ENCODE peak calls at places on chromosomes 2 and 18, in eight cellular contexts. One of them, this sample, is unnamed.

GRCh38 chr2:15943378-15943851 is 3.1 kb downstream of the MYCN start:
- DNase-seq in psoas muscle: peak; percentile 55
- DNase-seq in stomach: peak; percentile 47
- DNase-seq in GM12865: no peak
- DNase-seq in HCT116: no peak
- DNase-seq in uterus: no peak
- DNase-seq in SJSA1: peak; percentile 55
- DNase-seq in mucosa of descending colon: peak; percentile 50
- DNase-seq in this sample: no peak

GRCh38 chr2:229416116-229416694 is 145.1 kb upstream of the PID1 start:
- DNase-seq in mucosa of descending colon: peak; percentile 29
- DNase-seq in psoas muscle: peak; percentile 88
- DNase-seq in HCT116: no peak
- DNase-seq in stomach: peak; percentile 38
- DNase-seq in GM12865: no peak
- DNase-seq in SJSA1: no peak
- DNase-seq in uterus: peak; percentile 69
- DNase-seq in this sample: peak; percentile 91

GRCh38 chr18:24651472-24651871 is 191.0 kb downstream of the HRH4 start:
- DNase-seq in SJSA1: no peak
- DNase-seq in mucosa of descending colon: no peak
- DNase-seq in stomach: no peak
- DNase-seq in HCT116: no peak
- DNase-seq in psoas muscle: no peak
- DNase-seq in uterus: no peak
- DNase-seq in GM12865: no peak
- DNase-seq in this sample: no peak

GRCh38 chr2:191521608-191522208 is 156.2 kb upstream of the NABP1 start:
- DNase-seq in psoas muscle: no peak
- DNase-seq in GM12865: peak; percentile 7
- DNase-seq in uterus: no peak
- DNase-seq in HCT116: peak; percentile 26
- DNase-seq in SJSA1: no peak
- DNase-seq in stomach: no peak
- DNase-seq in mucosa of descending colon: no peak
- DNase-seq in this sample: no peak

GRCh38 chr2:48512071-48512470 is 17.9 kb upstream of the STON1 start:
- DNase-seq in uterus: no peak
- DNase-seq in psoas muscle: no peak
- DNase-seq in HCT116: no peak
- DNase-seq in stomach: no peak
- DNase-seq in SJSA1: no peak
- DNase-seq in mucosa of descending colon: no peak
- DNase-seq in GM12865: no peak
- DNase-seq in this sample: no peak

GRCh38 chr2:116737951-116738350 is 1076.5 kb upstream of the DDX18 start:
- DNase-seq in stomach: no peak
- DNase-seq in uterus: no peak
- DNase-seq in psoas muscle: no peak
- DNase-seq in mucosa of descending colon: no peak
- DNase-seq in HCT116: no peak
- DNase-seq in SJSA1: no peak
- DNase-seq in GM12865: no peak
- DNase-seq in this sample: no peak

GRCh38 chr2:145038041-145038525 is 518.2 kb upstream of the ZEB2 start:
- DNase-seq in SJSA1: no peak
- DNase-seq in GM12865: no peak
- DNase-seq in HCT116: no peak
- DNase-seq in stomach: no peak
- DNase-seq in psoas muscle: no peak
- DNase-seq in mucosa of descending colon: no peak
- DNase-seq in uterus: no peak
- DNase-seq in this sample: no peak

GRCh38 chr18:62763101-62763521 is 47.8 kb downstream of the PHLPP1 start:
- DNase-seq in stomach: no peak
- DNase-seq in mucosa of descending colon: no peak
- DNase-seq in uterus: no peak
- DNase-seq in HCT116: no peak
- DNase-seq in GM12865: peak; percentile 63
- DNase-seq in SJSA1: no peak
- DNase-seq in psoas muscle: no peak
- DNase-seq in this sample: no peak

GRCh38 chr2:174666786-174667369 is 69.3 kb upstream of the WIPF1 start:
- DNase-seq in HCT116: no peak
- DNase-seq in stomach: no peak
- DNase-seq in mucosa of descending colon: no peak
- DNase-seq in uterus: no peak
- DNase-seq in SJSA1: no peak
- DNase-seq in GM12865: no peak
- DNase-seq in psoas muscle: no peak
- DNase-seq in this sample: no peak

DNA sequence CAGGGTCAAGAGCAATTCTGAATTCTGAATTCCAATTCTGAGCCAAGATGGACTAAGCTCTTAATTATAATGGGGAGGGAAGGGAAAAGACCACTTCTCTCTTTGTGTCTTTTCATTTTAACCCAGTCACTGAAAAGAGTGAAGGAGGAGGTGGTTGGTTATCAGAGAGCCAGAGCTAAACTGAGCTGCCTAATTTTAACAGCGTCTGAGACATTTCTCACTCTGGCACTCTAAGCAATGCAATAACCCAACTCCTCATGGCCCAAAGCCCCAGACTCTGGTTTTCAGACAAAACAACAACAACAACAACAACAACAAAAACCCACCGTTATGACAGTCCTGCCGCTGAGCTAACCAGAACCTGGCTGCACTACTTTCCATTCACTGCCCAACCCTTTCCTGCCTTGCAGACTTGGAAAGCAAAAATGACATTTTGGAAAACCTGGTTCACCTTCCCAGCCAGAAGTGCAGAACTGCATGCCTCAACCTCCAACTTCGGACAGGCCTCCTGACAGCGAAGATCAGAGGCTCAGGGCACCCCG is 1.0 kb downstream of the CHST10 start:
- DNase-seq in SJSA1: no peak
- DNase-seq in GM12865: peak; percentile 5
- DNase-seq in uterus: no peak
- DNase-seq in mucosa of descending colon: no peak
- DNase-seq in psoas muscle: no peak
- DNase-seq in HCT116: no peak
- DNase-seq in stomach: no peak
- DNase-seq in this sample: no peak
- H3K4me3 ChIP-seq in SJSA1: peak overlapping the region; percentile 90
- H3K4me3 ChIP-seq in GM12865: peak overlapping the region; percentile 86
- H3K4me3 ChIP-seq in uterus: peak overlapping the region; percentile 74
- H3K4me3 ChIP-seq in mucosa of descending colon: peak overlapping the region; percentile 21
- H3K4me3 ChIP-seq in psoas muscle: peak overlapping the region; percentile 80
- H3K4me3 ChIP-seq in HCT116: no peak overlapping the region
- H3K4me3 ChIP-seq in stomach: peak overlapping the region; percentile 79
- H3K4me3 ChIP-seq in this sample: peak overlapping the region; percentile 87

GRCh38 chr2:39512434-39512935 is 75.4 kb upstream of the MAP4K3 start:
- DNase-seq in SJSA1: no peak
- DNase-seq in stomach: no peak
- DNase-seq in uterus: peak; percentile 85
- DNase-seq in mucosa of descending colon: peak; percentile 40
- DNase-seq in HCT116: no peak
- DNase-seq in GM12865: no peak
- DNase-seq in psoas muscle: peak; percentile 69
- DNase-seq in this sample: no peak
- H3K4me3 ChIP-seq in SJSA1: no peak overlapping the region
- H3K4me3 ChIP-seq in stomach: no peak overlapping the region
- H3K4me3 ChIP-seq in uterus: no peak overlapping the region
- H3K4me3 ChIP-seq in mucosa of descending colon: no peak overlapping the region
- H3K4me3 ChIP-seq in HCT116: no peak overlapping the region
- H3K4me3 ChIP-seq in GM12865: no peak overlapping the region
- H3K4me3 ChIP-seq in psoas muscle: no peak overlapping the region
- H3K4me3 ChIP-seq in this sample: no peak overlapping the region

GRCh38 chr2:95695613-95696012 is 103.8 kb downstream of the TRIM43 start:
- DNase-seq in SJSA1: no peak
- DNase-seq in HCT116: no peak
- DNase-seq in uterus: peak; percentile 42
- DNase-seq in mucosa of descending colon: no peak
- DNase-seq in stomach: no peak
- DNase-seq in GM12865: no peak
- DNase-seq in psoas muscle: peak; percentile 90
- DNase-seq in this sample: peak; percentile 89
- H3K4me3 ChIP-seq in SJSA1: no peak overlapping the region
- H3K4me3 ChIP-seq in HCT116: no peak overlapping the region
- H3K4me3 ChIP-seq in uterus: no peak overlapping the region
- H3K4me3 ChIP-seq in mucosa of descending colon: no peak overlapping the region
- H3K4me3 ChIP-seq in stomach: no peak overlapping the region
- H3K4me3 ChIP-seq in GM12865: no peak overlapping the region
- H3K4me3 ChIP-seq in psoas muscle: no peak overlapping the region
- H3K4me3 ChIP-seq in this sample: no peak overlapping the region

GRCh38 chr2:75237296-75237695 is 38.0 kb upstream of the TACR1 start:
- DNase-seq in psoas muscle: no peak
- DNase-seq in GM12865: no peak
- DNase-seq in HCT116: no peak
- DNase-seq in stomach: no peak
- DNase-seq in mucosa of descending colon: no peak
- DNase-seq in uterus: no peak
- DNase-seq in SJSA1: peak; percentile 81
- DNase-seq in this sample: no peak

GRCh38 chr2:75241696-75242095 is 42.4 kb upstream of the TACR1 start:
- DNase-seq in SJSA1: no peak
- DNase-seq in psoas muscle: no peak
- DNase-seq in uterus: no peak
- DNase-seq in GM12865: peak; percentile 48
- DNase-seq in HCT116: peak; percentile 4
- DNase-seq in stomach: no peak
- DNase-seq in mucosa of descending colon: no peak
- DNase-seq in this sample: no peak

GRCh38 chr2:75233965-75234364 is 34.6 kb upstream of the TACR1 start:
- DNase-seq in mucosa of descending colon: no peak
- DNase-seq in HCT116: no peak
- DNase-seq in SJSA1: no peak
- DNase-seq in stomach: no peak
- DNase-seq in psoas muscle: no peak
- DNase-seq in uterus: no peak
- DNase-seq in GM12865: no peak
- DNase-seq in this sample: no peak

GRCh38 chr2:75243219-75243618 is 43.9 kb upstream of the TACR1 start:
- DNase-seq in psoas muscle: no peak
- DNase-seq in uterus: no peak
- DNase-seq in stomach: no peak
- DNase-seq in HCT116: no peak
- DNase-seq in GM12865: no peak
- DNase-seq in SJSA1: no peak
- DNase-seq in mucosa of descending colon: no peak
- DNase-seq in this sample: no peak

DNA sequence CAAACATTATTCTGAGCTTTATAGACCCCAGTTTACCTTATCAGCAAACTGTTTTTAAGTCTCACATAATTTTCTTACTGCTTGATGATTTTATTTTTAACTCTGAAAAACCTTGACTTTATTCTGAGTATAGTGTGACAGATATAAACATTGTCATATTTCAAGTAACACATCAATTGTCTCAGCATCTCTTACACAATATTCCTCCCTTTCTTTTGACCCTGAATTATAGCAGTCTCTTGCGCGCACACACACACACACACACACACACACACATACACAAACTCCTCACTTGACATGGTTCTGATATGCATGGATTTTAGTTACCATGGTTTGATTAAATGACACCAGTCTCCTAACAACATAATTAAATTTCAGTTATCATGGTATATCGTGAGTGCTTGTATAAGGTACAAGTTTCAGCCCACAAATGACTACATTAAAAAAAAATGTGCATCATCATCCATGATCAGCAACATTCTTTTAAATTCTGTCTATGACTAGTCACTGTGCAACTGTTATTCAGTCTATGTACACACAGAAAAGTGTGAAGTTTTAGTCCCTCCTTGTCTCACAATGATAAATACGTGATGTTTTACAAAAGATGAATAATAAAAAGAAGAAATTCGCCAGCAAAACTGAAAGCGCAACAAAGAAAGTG is 39.5 kb upstream of the TACR1 start:
- DNase-seq in GM12865: no peak
- DNase-seq in mucosa of descending colon: no peak
- DNase-seq in psoas muscle: no peak
- DNase-seq in HCT116: no peak
- DNase-seq in SJSA1: no peak
- DNase-seq in uterus: no peak
- DNase-seq in stomach: no peak
- DNase-seq in this sample: no peak
- H3K4me3 ChIP-seq in GM12865: no peak overlapping the region
- H3K4me3 ChIP-seq in mucosa of descending colon: no peak overlapping the region
- H3K4me3 ChIP-seq in psoas muscle: no peak overlapping the region
- H3K4me3 ChIP-seq in HCT116: no peak overlapping the region
- H3K4me3 ChIP-seq in SJSA1: peak overlapping the region; percentile 35
- H3K4me3 ChIP-seq in uterus: no peak overlapping the region
- H3K4me3 ChIP-seq in stomach: no peak overlapping the region
- H3K4me3 ChIP-seq in this sample: no peak overlapping the region